ENCODE peak calls at places on chromosomes 11 and 22, in nine cellular contexts. A, S, R, K, O, M, L, C and Q are unnamed samples.

GRCh38 chr11:44718612-44719390 is 8.0 kb upstream of the TSPAN18 start:
- DNase-seq in A (no peak), S (no peak), R (no peak), K (no peak), O (no peak), M (no peak), L (no peak), C (no peak), Q (no peak)

GRCh38 chr11:88229303-88229702 is 54.1 kb upstream of the RAB38 start:
- DNase-seq in A (no peak), S (no peak), R (no peak), K (no peak), O (no peak), M (no peak), L (no peak), C (no peak), Q (no peak)

GRCh38 chr11:8070417-8071101 is 10.5 kb upstream of the TUB start:
- DNase-seq in A (peak; percentile 45), S (no peak), R (no peak), K (peak; percentile 64), O (peak; percentile 63), M (no peak), L (no peak), C (no peak), Q (no peak)

GRCh38 chr11:119590651-119591308 is 138.2 kb downstream of the NECTIN1 start:
- DNase-seq in A (peak; percentile 58), S (peak; percentile 33), R (no peak), K (no peak), O (no peak), M (peak; percentile 62), L (peak; percentile 50), C (no peak), Q (no peak)

GRCh38 chr11:128506999-128507591 is 80.3 kb downstream of the ETS1 start:
- DNase-seq in A (no peak), S (peak; percentile 89), R (peak; percentile 60), K (no peak), O (peak; percentile 98), M (peak; percentile 81), L (peak; percentile 88), C (peak; percentile 96), Q (peak; percentile 94)

GRCh38 chr22:37368058-37368457 is 59.2 kb downstream of the ELFN2 start:
- DNase-seq in A (peak; percentile 31), S (no peak), R (no peak), K (no peak), O (no peak), M (no peak), L (no peak), C (no peak), Q (no peak)

GRCh38 chr11:55806248-55806647 is 4.9 kb upstream of the OR5L1 start:
- DNase-seq in A (no peak), S (no peak), R (no peak), K (no peak), O (no peak), M (no peak), L (no peak), C (no peak), Q (no peak)

GRCh38 chr22:29476116-29476515 is 3.9 kb upstream of the NEFH start:
- DNase-seq in A (peak; percentile 59), S (no peak), R (no peak), K (peak; percentile 56), O (no peak), M (no peak), L (no peak), C (no peak), Q (no peak)

GRCh38 chr11:36791957-36792356 is 193.9 kb upstream of the RAG2 start:
- DNase-seq in A (no peak), S (no peak), R (no peak), K (no peak), O (no peak), M (no peak), L (no peak), C (no peak), Q (no peak)

GRCh38 chr11:36792870-36793541 is 195.0 kb upstream of the RAG2 start:
- DNase-seq in A (no peak), S (no peak), R (no peak), K (no peak), O (no peak), M (no peak), L (no peak), C (no peak), Q (no peak)

GRCh38 chr11:36790450-36790849 is 192.4 kb upstream of the RAG2 start:
- DNase-seq in A (peak; percentile 24), S (no peak), R (no peak), K (peak; percentile 31), O (no peak), M (no peak), L (no peak), C (no peak), Q (no peak)

GRCh38 chr11:36793542-36793926 is 195.5 kb upstream of the RAG2 start:
- DNase-seq in A (peak; percentile 41), S (no peak), R (no peak), K (peak; percentile 21), O (no peak), M (no peak), L (no peak), C (no peak), Q (no peak)
- TF ChIP-seq CTCF in A (peak; percentile 58), S (no peak), R (no peak), K (peak; percentile 26), O (no peak), M (peak; percentile 26), L (no peak), C (no peak), Q (no peak)

GRCh38 chr11:134410766-134411165 is 1.3 kb downstream of the B3GAT1 start:
- DNase-seq in A (no peak), S (no peak), R (no peak), K (no peak), O (no peak), M (no peak), L (no peak), C (no peak), Q (no peak)

GRCh38 chr11:134412508-134413333 is 679 bp upstream of the B3GAT1 start:
- DNase-seq in A (peak; percentile 85), S (no peak), R (peak; percentile 21), K (peak; percentile 48), O (no peak), M (no peak), L (no peak), C (no peak), Q (no peak)

GRCh38 chr11:134414036-134414731 is 2.1 kb upstream of the B3GAT1 start:
- DNase-seq in A (peak; percentile 30), S (no peak), R (no peak), K (no peak), O (no peak), M (no peak), L (no peak), C (no peak), Q (no peak)

GRCh38 chr11:134413334-134414035 is 1.4 kb upstream of the B3GAT1 start:
- DNase-seq in A (peak; percentile 62), S (no peak), R (no peak), K (no peak), O (no peak), M (no peak), L (no peak), C (no peak), Q (no peak)

DNA sequence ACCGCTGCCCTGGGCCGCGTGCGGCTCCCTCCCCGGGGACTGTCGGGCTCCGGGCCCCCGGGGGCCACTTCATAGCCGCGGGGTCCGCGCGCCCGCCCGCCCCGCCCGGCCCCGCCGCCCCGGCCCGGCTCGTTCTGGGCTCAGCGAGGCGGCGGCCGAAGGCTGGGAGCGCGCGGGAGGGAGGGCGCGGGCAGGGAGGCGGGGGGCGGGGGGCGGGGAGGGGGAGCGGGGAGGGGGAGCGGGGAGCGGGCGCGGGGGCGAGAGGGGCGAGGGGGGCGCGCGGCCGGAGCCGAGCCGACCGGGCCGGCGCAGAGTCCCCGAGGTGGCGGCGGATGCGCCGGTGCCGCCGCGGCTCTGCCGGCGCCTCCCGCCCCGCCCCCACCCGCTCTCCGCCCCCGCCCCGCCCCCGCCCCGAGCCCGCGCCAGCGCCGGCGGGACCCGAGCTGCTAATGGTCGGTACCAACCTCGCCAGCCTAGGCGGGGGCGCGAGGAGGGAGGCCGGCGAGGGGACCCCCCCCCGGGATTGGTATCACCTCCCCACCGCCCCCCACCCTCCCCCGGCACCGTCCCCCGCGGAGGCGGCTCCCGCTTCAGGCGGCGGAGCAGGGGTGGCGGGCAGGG is at the start of gene B3GAT1:
- DNase-seq in A (peak; percentile 75), S (no peak), R (no peak), K (peak; percentile 29), O (no peak), M (no peak), L (no peak), C (no peak), Q (no peak)
- H3K4me3 ChIP-seq in A (peak within 1 kb of the TSS; percentile 74), S (no peak within 1 kb of the TSS), R (peak within 1 kb of the TSS; percentile 56), K (peak within 1 kb of the TSS; percentile 60), O (no peak within 1 kb of the TSS), M (peak within 1 kb of the TSS; percentile 27), L (no peak within 1 kb of the TSS), C (peak within 1 kb of the TSS; percentile 38), Q (no peak within 1 kb of the TSS)

GRCh38 chr11:77467993-77468392 is 5.9 kb downstream of the PAK1 start:
- DNase-seq in A (peak; percentile 13), S (no peak), R (no peak), K (no peak), O (peak; percentile 59), M (no peak), L (no peak), C (no peak), Q (no peak)

GRCh38 chr11:77467233-77467632 is 6.7 kb downstream of the PAK1 start:
- DNase-seq in A (no peak), S (no peak), R (no peak), K (no peak), O (no peak), M (no peak), L (no peak), C (no peak), Q (no peak)

GRCh38 chr11:77470504-77470903 is 3.4 kb downstream of the PAK1 start:
- DNase-seq in A (no peak), S (no peak), R (no peak), K (no peak), O (no peak), M (no peak), L (no peak), C (no peak), Q (no peak)

GRCh38 chr11:77470971-77471370 is 2.9 kb downstream of the PAK1 start:
- DNase-seq in A (no peak), S (no peak), R (no peak), K (no peak), O (no peak), M (no peak), L (no peak), C (no peak), Q (no peak)

DNA sequence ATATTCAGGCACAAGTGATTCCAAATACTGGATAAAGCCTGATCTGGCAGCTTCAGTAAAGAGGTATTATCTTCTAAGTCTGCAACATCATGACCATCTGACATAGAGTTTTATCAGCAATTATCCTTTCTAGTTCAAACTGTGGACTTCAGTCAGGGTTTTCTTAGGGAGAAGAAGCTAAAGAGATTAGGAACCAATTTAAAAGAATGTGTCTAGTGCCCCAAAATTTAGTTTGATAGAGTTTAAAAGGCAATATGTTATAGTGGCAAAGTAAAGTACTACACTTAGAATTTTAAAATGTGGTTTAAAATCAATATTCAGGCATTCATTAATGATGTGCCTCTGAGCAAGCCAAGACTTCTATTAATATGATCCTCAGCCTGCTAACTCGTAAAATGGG is 5.4 kb downstream of the PAK1 start:
- DNase-seq in A (no peak), S (no peak), R (no peak), K (no peak), O (no peak), M (no peak), L (no peak), C (no peak), Q (no peak)
- TF ChIP-seq CTCF in A (no peak), S (no peak), R (no peak), K (no peak), O (no peak), M (no peak), L (no peak), C (no peak), Q (no peak)

DNA sequence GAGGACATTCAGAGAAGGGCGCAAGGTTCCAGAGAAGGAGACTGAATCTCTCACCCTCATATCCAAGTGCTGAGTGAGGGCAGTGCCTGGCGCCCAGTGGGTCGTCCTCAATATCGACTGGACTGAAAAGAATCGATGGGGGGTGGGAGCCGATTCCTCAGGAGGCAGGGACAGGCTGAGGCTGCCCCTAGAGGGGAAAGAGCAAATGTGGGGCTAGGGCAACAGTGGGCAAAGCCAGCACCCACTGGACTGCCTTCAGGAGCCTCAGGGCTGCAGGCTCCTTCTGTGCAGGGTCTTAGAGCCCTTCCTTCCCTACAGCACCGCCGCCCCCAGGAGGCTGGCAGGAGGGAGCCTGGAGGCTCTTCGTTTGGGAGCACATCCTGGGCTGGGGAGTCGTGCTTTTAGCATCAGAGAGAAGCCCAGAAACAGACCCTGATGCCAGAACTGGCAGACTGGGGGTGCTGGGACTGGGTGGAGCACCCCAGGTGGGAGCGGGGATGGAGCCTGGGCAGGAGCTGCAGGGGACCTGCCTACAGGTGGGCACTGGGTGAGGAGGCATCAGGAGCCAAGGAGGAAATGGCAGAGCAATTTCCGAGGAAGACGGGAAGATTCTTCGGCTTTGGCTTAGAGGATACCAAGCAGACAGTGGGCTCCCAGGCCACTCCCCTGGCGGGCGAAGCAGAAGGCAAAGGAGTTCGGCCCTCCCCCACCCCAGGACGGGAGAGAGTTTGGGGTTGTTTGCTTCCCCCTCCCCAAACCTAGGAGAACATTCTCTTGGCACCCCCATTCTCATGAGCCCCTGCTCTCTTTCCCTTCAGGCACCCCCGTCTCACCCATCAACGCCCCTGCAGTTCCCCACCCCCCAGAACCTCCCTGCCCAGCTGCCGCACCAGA is 1.2 kb downstream of the SYT7 start:
- DNase-seq in A (peak; percentile 41), S (no peak), R (no peak), K (no peak), O (no peak), M (no peak), L (no peak), C (no peak), Q (no peak)
- H3K4me3 ChIP-seq in A (peak overlapping the region; percentile 59), S (peak overlapping the region; percentile 4), R (no peak overlapping the region), K (peak overlapping the region; percentile 42), O (no peak overlapping the region), M (peak overlapping the region; percentile 18), L (no peak overlapping the region), C (peak overlapping the region; percentile 53), Q (peak overlapping the region; percentile 41)